ENCODE peak calls at places on chromosome 1, in nine cellular contexts. One of them, this sample, is unnamed.

GRCh38 chr1:185917646-185918045 is 183.5 kb downstream of the HMCN1 start:
- DNase-seq in fibroblast of the conjunctiva: no peak
- DNase-seq in adipocyte: peak; percentile 62
- DNase-seq in glutamatergic neuron: no peak
- DNase-seq in breast epithelium: no peak
- DNase-seq in stimulated activated CD4-positive, alpha-beta T cell treated with anti-CD3 and anti-CD28 coated beads, TNF-alpha, amount 100 ng/mL, for 48 hours: no peak
- DNase-seq in iPS-NIHi11: peak; percentile 65
- DNase-seq in NCI-H1436: no peak
- DNase-seq in choroid plexus epithelial cell: peak; percentile 79
- DNase-seq in this sample: no peak

GRCh38 chr1:205124726-205125125 is 2.9 kb upstream of the RBBP5 start:
- DNase-seq in breast epithelium: no peak
- DNase-seq in iPS-NIHi11: no peak
- DNase-seq in adipocyte: no peak
- DNase-seq in choroid plexus epithelial cell: no peak
- DNase-seq in NCI-H1436: no peak
- DNase-seq in stimulated activated CD4-positive, alpha-beta T cell treated with anti-CD3 and anti-CD28 coated beads, TNF-alpha, amount 100 ng/mL, for 48 hours: no peak
- DNase-seq in glutamatergic neuron: no peak
- DNase-seq in fibroblast of the conjunctiva: no peak
- DNase-seq in this sample: no peak

GRCh38 chr1:170513138-170513537 is 18.8 kb upstream of the GORAB start:
- DNase-seq in NCI-H1436: no peak
- DNase-seq in glutamatergic neuron: no peak
- DNase-seq in choroid plexus epithelial cell: no peak
- DNase-seq in iPS-NIHi11: peak; percentile 44
- DNase-seq in stimulated activated CD4-positive, alpha-beta T cell treated with anti-CD3 and anti-CD28 coated beads, TNF-alpha, amount 100 ng/mL, for 48 hours: no peak
- DNase-seq in breast epithelium: no peak
- DNase-seq in fibroblast of the conjunctiva: no peak
- DNase-seq in adipocyte: no peak
- DNase-seq in this sample: no peak

GRCh38 chr1:165573787-165574186 is 30.0 kb downstream of the LRRC52 start:
- DNase-seq in NCI-H1436: no peak
- DNase-seq in adipocyte: no peak
- DNase-seq in glutamatergic neuron: no peak
- DNase-seq in stimulated activated CD4-positive, alpha-beta T cell treated with anti-CD3 and anti-CD28 coated beads, TNF-alpha, amount 100 ng/mL, for 48 hours: no peak
- DNase-seq in breast epithelium: no peak
- DNase-seq in choroid plexus epithelial cell: no peak
- DNase-seq in iPS-NIHi11: no peak
- DNase-seq in fibroblast of the conjunctiva: no peak
- DNase-seq in this sample: no peak

GRCh38 chr1:154863702-154864174 is 6.3 kb downstream of the KCNN3 start:
- DNase-seq in glutamatergic neuron: peak; percentile 79
- DNase-seq in fibroblast of the conjunctiva: no peak
- DNase-seq in adipocyte: no peak
- DNase-seq in breast epithelium: no peak
- DNase-seq in choroid plexus epithelial cell: peak; percentile 80
- DNase-seq in stimulated activated CD4-positive, alpha-beta T cell treated with anti-CD3 and anti-CD28 coated beads, TNF-alpha, amount 100 ng/mL, for 48 hours: no peak
- DNase-seq in iPS-NIHi11: no peak
- DNase-seq in NCI-H1436: peak; percentile 24
- DNase-seq in this sample: no peak

GRCh38 chr1:12666141-12666735 is 22.4 kb downstream of the AADACL4 start:
- DNase-seq in glutamatergic neuron: no peak
- DNase-seq in choroid plexus epithelial cell: peak; percentile 41
- DNase-seq in breast epithelium: no peak
- DNase-seq in NCI-H1436: no peak
- DNase-seq in fibroblast of the conjunctiva: no peak
- DNase-seq in adipocyte: no peak
- DNase-seq in iPS-NIHi11: no peak
- DNase-seq in stimulated activated CD4-positive, alpha-beta T cell treated with anti-CD3 and anti-CD28 coated beads, TNF-alpha, amount 100 ng/mL, for 48 hours: no peak
- DNase-seq in this sample: no peak

GRCh38 chr1:196535727-196536126 is 72.5 kb downstream of the KCNT2 start:
- DNase-seq in NCI-H1436: peak; percentile 29
- DNase-seq in breast epithelium: no peak
- DNase-seq in glutamatergic neuron: peak; percentile 30
- DNase-seq in fibroblast of the conjunctiva: peak; percentile 10
- DNase-seq in stimulated activated CD4-positive, alpha-beta T cell treated with anti-CD3 and anti-CD28 coated beads, TNF-alpha, amount 100 ng/mL, for 48 hours: no peak
- DNase-seq in adipocyte: peak; percentile 24
- DNase-seq in iPS-NIHi11: no peak
- DNase-seq in choroid plexus epithelial cell: peak; percentile 46
- DNase-seq in this sample: no peak

GRCh38 chr1:23838401-23838866 is 13.2 kb upstream of the HMGCL start:
- DNase-seq in breast epithelium: peak; percentile 27
- DNase-seq in adipocyte: peak; percentile 83
- DNase-seq in glutamatergic neuron: peak; percentile 46
- DNase-seq in fibroblast of the conjunctiva: peak; percentile 5
- DNase-seq in choroid plexus epithelial cell: peak; percentile 20
- DNase-seq in iPS-NIHi11: peak; percentile 86
- DNase-seq in NCI-H1436: peak; percentile 56
- DNase-seq in stimulated activated CD4-positive, alpha-beta T cell treated with anti-CD3 and anti-CD28 coated beads, TNF-alpha, amount 100 ng/mL, for 48 hours: peak; percentile 66
- DNase-seq in this sample: no peak

GRCh38 chr1:91075233-91076135 is 53.6 kb upstream of the ZNF644 start:
- DNase-seq in breast epithelium: no peak
- DNase-seq in iPS-NIHi11: no peak
- DNase-seq in NCI-H1436: no peak
- DNase-seq in glutamatergic neuron: no peak
- DNase-seq in stimulated activated CD4-positive, alpha-beta T cell treated with anti-CD3 and anti-CD28 coated beads, TNF-alpha, amount 100 ng/mL, for 48 hours: no peak
- DNase-seq in fibroblast of the conjunctiva: no peak
- DNase-seq in choroid plexus epithelial cell: no peak
- DNase-seq in adipocyte: no peak
- DNase-seq in this sample: no peak

GRCh38 chr1:95117207-95118018 is at the start of gene TLCD4:
- DNase-seq in choroid plexus epithelial cell: peak; percentile 16
- DNase-seq in adipocyte: peak; percentile 69
- DNase-seq in fibroblast of the conjunctiva: no peak
- DNase-seq in breast epithelium: no peak
- DNase-seq in glutamatergic neuron: peak; percentile 80
- DNase-seq in NCI-H1436: peak; percentile 16
- DNase-seq in stimulated activated CD4-positive, alpha-beta T cell treated with anti-CD3 and anti-CD28 coated beads, TNF-alpha, amount 100 ng/mL, for 48 hours: peak; percentile 23
- DNase-seq in iPS-NIHi11: peak; percentile 89
- DNase-seq in this sample: no peak